ENCODE peak calls at places on chromosomes 1 and 21, in four cellular contexts. Z, O, Q and K are unnamed samples.

GRCh38 chr1:3135746-3136455 is 66.9 kb downstream of the PRDM16 start:
- DNase-seq in Q (no peak), O (no peak), Z (no peak), K (peak)

GRCh38 chr1:110876748-110877341 is 3.9 kb downstream of the CD53 start:
- DNase-seq in Z (no peak), Q (no peak), O (no peak), K (no peak)

GRCh38 chr1:20711285-20712209 is 6.3 kb downstream of the KIF17 start:
- DNase-seq in Q (no peak), O (no peak), Z (peak), K (no peak)

GRCh38 chr1:192489748-192490147 is 85.8 kb upstream of the RGS1 start:
- DNase-seq in O (peak), Z (peak), Q (no peak), K (no peak)

GRCh38 chr1:32868806-32869455 is 1.8 kb downstream of the FNDC5 start:
- DNase-seq in Z (no peak), O (no peak), Q (no peak), K (no peak)

GRCh38 chr1:12602633-12603024 is 15.4 kb downstream of the DHRS3 start:
- DNase-seq in O (no peak), Z (no peak), Q (no peak), K (no peak)

GRCh38 chr1:41560496-41560895 is 76.0 kb upstream of the EDN2 start:
- DNase-seq in Q (no peak), Z (no peak), O (no peak), K (no peak)

GRCh38 chr1:153265457-153265856 is 6.0 kb downstream of the LORICRIN start:
- DNase-seq in Z (no peak), Q (no peak), O (no peak), K (no peak)

GRCh38 chr1:179493323-179493722 is 82.4 kb downstream of the NPHS2 start:
- DNase-seq in O (no peak), Q (no peak), Z (no peak), K (no peak)

GRCh38 chr1:147497826-147498225 is 43.5 kb upstream of the BCL9 start:
- DNase-seq in Q (no peak), O (no peak), Z (no peak), K (no peak)

GRCh38 chr1:23019851-23020625 is 770 bp downstream of the KDM1A start:
- DNase-seq in O (peak), Q (no peak), Z (peak), K (peak)

GRCh38 chr1:91885716-91886506 is at the start of gene TGFBR3:
- DNase-seq in Z (peak), O (peak), Q (peak), K (peak)

GRCh38 chr21:35019631-35020032 is 29.5 kb downstream of the RUNX1 start:
- DNase-seq in O (no peak), Z (peak), Q (no peak), K (no peak)

GRCh38 chr1:44423706-44424546 is 18.9 kb downstream of the RNF220 start:
- DNase-seq in O (no peak), Q (no peak), Z (no peak), K (no peak)

GRCh38 chr1:220803401-220804201 is 16.9 kb downstream of the MTARC1 start:
- DNase-seq in O (peak), Z (peak), Q (no peak), K (peak)

GRCh38 chr1:203379831-203380230 is 28.9 kb upstream of the FMOD start:
- DNase-seq in Q (no peak), O (no peak), Z (no peak), K (no peak)

GRCh38 chr1:236608930-236609726 is 4.8 kb upstream of the HEATR1 start:
- DNase-seq in Q (no peak), O (peak), Z (peak), K (peak)

GRCh38 chr1:20552728-20553571 is 577 bp downstream of the FAM43B start:
- DNase-seq in Z (peak), Q (no peak), O (no peak), K (peak)

GRCh38 chr1:164051791-164052190 is 507.2 kb upstream of the PBX1 start:
- DNase-seq in O (no peak), Q (no peak), Z (no peak), K (no peak)

GRCh38 chr1:98030483-98030882 is 109.6 kb upstream of the DPYD start:
- DNase-seq in Z (no peak), O (no peak), Q (no peak), K (no peak)

GRCh38 chr1:22143065-22143514 is at the start of gene WNT4:
- DNase-seq in Q (no peak), Z (peak), O (no peak), K (no peak)

GRCh38 chr1:96130432-96130831 is 591.2 kb upstream of the PTBP2 start:
- DNase-seq in Z (no peak), Q (no peak), O (no peak), K (no peak)

GRCh38 chr1:29798699-29799566 is 562.6 kb downstream of the PTPRU start:
- DNase-seq in O (no peak), Q (no peak), Z (no peak), K (no peak)

GRCh38 chr21:35563885-35564451 is 496.4 kb downstream of the SETD4 start:
- DNase-seq in Z (peak), Q (no peak), O (no peak), K (no peak)

GRCh38 chr1:184163674-184164470 is 112.3 kb downstream of the TSEN15 start:
- DNase-seq in Z (peak), O (no peak), Q (no peak), K (peak)

GRCh38 chr1:154454391-154455120 is 47.5 kb upstream of the TDRD10 start:
- DNase-seq in O (no peak), Q (no peak), Z (no peak), K (no peak)

GRCh38 chr1:94698759-94699502 is 121.2 kb upstream of the SLC44A3 start:
- DNase-seq in O (no peak), Q (no peak), Z (peak), K (no peak)

GRCh38 chr1:201183728-201184127 is 6.9 kb upstream of the IGFN1 start:
- DNase-seq in Q (no peak), Z (no peak), O (no peak), K (no peak)

GRCh38 chr1:8554956-8555534 is 237.1 kb downstream of the SLC45A1 start:
- DNase-seq in O (no peak), Q (no peak), Z (no peak), K (no peak)

GRCh38 chr1:201138311-201138840 is 11.4 kb upstream of the ASCL5 start:
- DNase-seq in Z (no peak), O (no peak), Q (no peak), K (no peak)